ENCODE peak calls at places on chromosomes 16 and 17, in four cellular contexts. One of them, this sample, is unnamed.

GRCh38 chr16:89993971-89994370 is 25.3 kb downstream of the DBNDD1 start:
- DNase-seq in adrenal gland: no peak
- DNase-seq in stimulated activated CD8-positive, alpha-beta memory T cell treated with anti-CD3 and anti-CD28 coated beads, Interleukin-15, amount 100 ng/mL, for 48 hours: no peak
- DNase-seq in mucosa of descending colon: no peak
- DNase-seq in this sample: peak; percentile 59

GRCh38 chr16:23408242-23409201 is 44.5 kb downstream of the COG7 start:
- DNase-seq in adrenal gland: no peak
- DNase-seq in stimulated activated CD8-positive, alpha-beta memory T cell treated with anti-CD3 and anti-CD28 coated beads, Interleukin-15, amount 100 ng/mL, for 48 hours: no peak
- DNase-seq in mucosa of descending colon: peak; percentile 83
- DNase-seq in this sample: peak; percentile 68

GRCh38 chr16:50305441-50306061 is 39.2 kb downstream of the ADCY7 start:
- DNase-seq in adrenal gland: peak; percentile 18
- DNase-seq in stimulated activated CD8-positive, alpha-beta memory T cell treated with anti-CD3 and anti-CD28 coated beads, Interleukin-15, amount 100 ng/mL, for 48 hours: no peak
- DNase-seq in mucosa of descending colon: no peak
- DNase-seq in this sample: no peak

GRCh38 chr16:87138316-87138715 is 178.9 kb downstream of the C16orf95 start:
- DNase-seq in mucosa of descending colon: no peak
- DNase-seq in stimulated activated CD8-positive, alpha-beta memory T cell treated with anti-CD3 and anti-CD28 coated beads, Interleukin-15, amount 100 ng/mL, for 48 hours: no peak
- DNase-seq in adrenal gland: no peak
- DNase-seq in this sample: no peak

GRCh38 chr17:73148540-73149334 is 16.1 kb upstream of the SSTR2 start:
- DNase-seq in stimulated activated CD8-positive, alpha-beta memory T cell treated with anti-CD3 and anti-CD28 coated beads, Interleukin-15, amount 100 ng/mL, for 48 hours: no peak
- DNase-seq in adrenal gland: no peak
- DNase-seq in mucosa of descending colon: no peak
- DNase-seq in this sample: no peak

GRCh38 chr16:88469615-88470395 is 16.7 kb downstream of the ZFPM1 start:
- DNase-seq in stimulated activated CD8-positive, alpha-beta memory T cell treated with anti-CD3 and anti-CD28 coated beads, Interleukin-15, amount 100 ng/mL, for 48 hours: no peak
- DNase-seq in adrenal gland: no peak
- DNase-seq in mucosa of descending colon: no peak
- DNase-seq in this sample: no peak

GRCh38 chr16:397736-398332 is 835 bp downstream of the NME4 start:
- DNase-seq in mucosa of descending colon: peak; percentile 70
- DNase-seq in stimulated activated CD8-positive, alpha-beta memory T cell treated with anti-CD3 and anti-CD28 coated beads, Interleukin-15, amount 100 ng/mL, for 48 hours: no peak
- DNase-seq in adrenal gland: peak; percentile 87
- DNase-seq in this sample: no peak

GRCh38 chr17:40452921-40453378 is 9.7 kb downstream of the IGFBP4 start:
- DNase-seq in stimulated activated CD8-positive, alpha-beta memory T cell treated with anti-CD3 and anti-CD28 coated beads, Interleukin-15, amount 100 ng/mL, for 48 hours: no peak
- DNase-seq in mucosa of descending colon: no peak
- DNase-seq in adrenal gland: no peak
- DNase-seq in this sample: no peak

GRCh38 chr17:66275651-66276050 is 26.8 kb upstream of the PRKCA start:
- DNase-seq in stimulated activated CD8-positive, alpha-beta memory T cell treated with anti-CD3 and anti-CD28 coated beads, Interleukin-15, amount 100 ng/mL, for 48 hours: peak; percentile 33
- DNase-seq in adrenal gland: peak; percentile 85
- DNase-seq in mucosa of descending colon: no peak
- DNase-seq in this sample: no peak

GRCh38 chr17:77875881-77876509 is 82.5 kb upstream of the TNRC6C start:
- DNase-seq in stimulated activated CD8-positive, alpha-beta memory T cell treated with anti-CD3 and anti-CD28 coated beads, Interleukin-15, amount 100 ng/mL, for 48 hours: no peak
- DNase-seq in adrenal gland: no peak
- DNase-seq in mucosa of descending colon: no peak
- DNase-seq in this sample: no peak

GRCh38 chr16:30700491-30700890 is 1.5 kb downstream of the SRCAP start:
- DNase-seq in stimulated activated CD8-positive, alpha-beta memory T cell treated with anti-CD3 and anti-CD28 coated beads, Interleukin-15, amount 100 ng/mL, for 48 hours: no peak
- DNase-seq in mucosa of descending colon: no peak
- DNase-seq in adrenal gland: no peak
- DNase-seq in this sample: no peak